ENCODE peak calls at places on chromosomes 7 and 10, in eight cellular contexts. R, Q, B, F, O, T, G and Y are unnamed samples.

GRCh38 chr10:31186225-31187010 is 132.6 kb upstream of the ZEB1 start:
- DNase-seq in F (no peak), B (no peak), O (no peak), R (no peak), Q (no peak), G (no peak), T (no peak), Y (no peak)

GRCh38 chr7:118872568-118872967 is 648.1 kb downstream of the ANKRD7 start:
- DNase-seq in R (no peak), T (no peak), G (peak; percentile 2), Q (no peak), F (no peak), O (no peak), B (no peak), Y (no peak)

GRCh38 chr7:102431617-102432298 is 1.6 kb upstream of the ORAI2 start:
- DNase-seq in R (no peak), Q (peak; percentile 66), B (no peak), T (peak; percentile 24), O (no peak), G (peak; percentile 50), F (peak; percentile 86), Y (peak; percentile 65)

GRCh38 chr10:127123626-127124025 is 72.8 kb downstream of the INSYN2A start:
- DNase-seq in T (no peak), O (no peak), R (no peak), F (no peak), Q (no peak), G (no peak), B (no peak), Y (no peak)

GRCh38 chr10:132392811-132393694 is 3.9 kb upstream of the PWWP2B start:
- DNase-seq in B (peak; percentile 56), O (no peak), F (peak; percentile 69), G (no peak), Q (peak; percentile 5), R (peak; percentile 47), T (no peak), Y (peak; percentile 44)

GRCh38 chr7:157493017-157493416 is 156.2 kb downstream of the DNAJB6 start:
- DNase-seq in O (peak; percentile 13), F (no peak), T (no peak), Q (no peak), R (no peak), G (no peak), B (peak; percentile 40), Y (peak; percentile 22)

GRCh38 chr10:114491419-114491818 is 87.1 kb upstream of the AFAP1L2 start:
- DNase-seq in O (no peak), R (no peak), Q (no peak), T (no peak), F (no peak), G (no peak), B (peak; percentile 81), Y (no peak)

GRCh38 chr7:155277385-155277994 is 20.2 kb upstream of the INSIG1 start:
- DNase-seq in O (no peak), G (no peak), F (no peak), Q (no peak), R (no peak), T (no peak), B (no peak), Y (no peak)

GRCh38 chr7:157660971-157661610 is 324.3 kb downstream of the DNAJB6 start:
- DNase-seq in F (peak; percentile 74), G (no peak), B (peak; percentile 52), Q (no peak), T (no peak), O (no peak), R (no peak), Y (peak; percentile 34)

GRCh38 chr7:47453093-47454056 is 128.5 kb downstream of the TNS3 start:
- DNase-seq in T (peak; percentile 87), O (peak; percentile 83), F (no peak), R (peak; percentile 98), Q (peak; percentile 65), G (no peak), B (peak; percentile 89), Y (peak; percentile 77)

GRCh38 chr7:13414661-13415105 is 574.8 kb downstream of the ETV1 start:
- DNase-seq in F (no peak), B (no peak), R (no peak), Q (no peak), O (no peak), T (peak; percentile 8), G (no peak), Y (no peak)

GRCh38 chr7:38000272-38000671 is 79.8 kb downstream of the EPDR1 start:
- DNase-seq in G (no peak), B (no peak), O (no peak), Q (no peak), F (no peak), R (no peak), T (no peak), Y (no peak)

GRCh38 chr10:106424981-106425380 is 739.5 kb downstream of the SORCS1 start:
- DNase-seq in G (peak; percentile 6), B (no peak), F (no peak), R (peak; percentile 72), Q (no peak), T (no peak), O (no peak), Y (no peak)

GRCh38 chr7:28570970-28571288 is 158.6 kb downstream of the CREB5 start:
- DNase-seq in O (no peak), T (no peak), B (no peak), G (no peak), F (no peak), R (peak; percentile 56), Q (no peak), Y (no peak)

GRCh38 chr10:48655426-48656240 is 29.0 kb upstream of the WDFY4 start:
- DNase-seq in F (peak; percentile 90), O (peak; percentile 77), B (peak; percentile 80), Q (peak; percentile 69), G (peak; percentile 62), T (peak; percentile 91), R (peak; percentile 42), Y (peak; percentile 85)

GRCh38 chr7:127692200-127692599 is 40.2 kb downstream of the SND1 start:
- DNase-seq in O (no peak), Q (no peak), G (no peak), B (no peak), F (no peak), R (no peak), T (no peak), Y (no peak)

GRCh38 chr7:22140597-22140996 is 194.9 kb upstream of the CDCA7L start:
- DNase-seq in Q (no peak), G (no peak), T (no peak), F (no peak), B (no peak), O (no peak), R (no peak), Y (no peak)

GRCh38 chr7:22141355-22141754 is 195.7 kb upstream of the CDCA7L start:
- DNase-seq in F (no peak), O (no peak), G (no peak), Q (no peak), B (no peak), T (no peak), R (no peak), Y (no peak)

GRCh38 chr7:22138886-22139285 is 193.2 kb upstream of the CDCA7L start:
- DNase-seq in G (no peak), T (no peak), F (no peak), R (no peak), B (no peak), O (no peak), Q (no peak), Y (no peak)

GRCh38 chr7:22143496-22143895 is 197.8 kb upstream of the CDCA7L start:
- DNase-seq in B (no peak), F (no peak), O (no peak), T (no peak), Q (no peak), R (no peak), G (no peak), Y (no peak)

DNA sequence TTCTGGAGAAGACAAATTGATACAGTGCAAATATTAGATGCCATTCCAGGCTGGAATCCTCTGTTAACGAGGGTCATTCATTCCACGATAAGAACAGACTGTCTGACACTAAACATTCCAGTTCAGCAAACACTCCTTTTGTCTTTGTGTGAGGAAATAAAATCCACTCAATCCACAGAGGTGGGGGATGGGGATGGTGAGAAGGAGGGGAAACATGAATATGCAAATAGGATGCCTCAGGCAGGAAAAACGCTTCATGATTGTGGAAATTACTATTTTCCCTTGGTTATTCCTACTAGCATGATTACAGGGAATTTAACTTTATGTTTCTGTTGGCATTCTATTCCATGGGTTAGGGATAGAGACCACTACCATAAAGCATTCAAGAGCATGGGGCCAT is 196.9 kb upstream of the CDCA7L start:
- DNase-seq in Q (no peak), R (no peak), T (no peak), O (no peak), G (no peak), B (no peak), F (no peak), Y (no peak)
- H3K4me1 ChIP-seq in Q (no peaks in the 10 kb centered on the region), R (no peaks in the 10 kb centered on the region), T (no peaks in the 10 kb centered on the region), O (peaks cover 10% of the 10 kb centered on the region), G (no peaks in the 10 kb centered on the region), B (no peaks in the 10 kb centered on the region), F (peaks cover 9% of the 10 kb centered on the region), Y (no peaks in the 10 kb centered on the region)

DNA sequence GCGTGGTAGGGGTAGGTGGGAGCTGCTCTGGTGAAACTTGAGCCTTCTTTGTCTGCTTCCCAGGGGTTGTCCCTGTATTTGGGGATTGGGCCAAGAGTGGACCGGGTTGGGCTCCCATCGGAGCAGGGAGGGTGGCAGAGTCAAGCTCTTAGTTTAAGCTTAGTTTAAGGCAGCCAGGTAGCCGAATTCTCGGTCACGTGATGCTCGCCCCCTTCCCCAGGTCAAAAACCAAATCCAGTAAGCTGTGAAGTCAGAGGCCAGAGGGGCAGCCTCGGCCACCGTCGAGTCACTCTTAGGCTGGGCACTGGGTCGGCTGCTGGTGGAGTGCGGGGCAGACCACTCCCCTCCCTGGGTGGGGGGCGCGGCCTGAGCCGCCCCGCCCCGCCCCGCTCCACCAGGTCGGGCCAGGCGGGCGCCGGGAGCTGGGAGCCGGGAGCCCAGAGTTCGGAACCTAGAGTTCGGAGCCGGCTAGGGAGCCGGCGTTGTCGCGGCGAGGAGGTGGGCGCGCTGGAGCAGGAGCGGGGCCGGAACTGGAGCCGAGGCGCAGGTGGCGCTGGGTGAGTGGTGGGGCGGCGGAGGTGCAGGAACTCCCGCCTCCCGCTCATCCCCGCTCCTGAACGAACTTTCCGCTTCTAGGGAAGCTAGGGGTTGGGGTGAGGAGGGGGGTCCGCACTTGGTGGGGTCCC is 2.8 kb upstream of the LZTS2 start:
- DNase-seq in R (no peak), T (peak; percentile 50), G (peak; percentile 40), F (peak; percentile 91), Q (peak; percentile 55), B (peak; percentile 75), O (peak; percentile 49), Y (peak; percentile 71)
- TF ChIP-seq POLR2A in R (no peak), T (no peak), G (no peak), F (no peak), Q (no peak), B (no peak), O (no peak), Y (no peak)

GRCh38 chr10:129244298-129244697 is 222.7 kb upstream of the MGMT start:
- DNase-seq in T (no peak), F (no peak), R (no peak), G (no peak), O (no peak), B (no peak), Q (no peak), Y (no peak)
- H3K27ac ChIP-seq in T (no peak overlapping the region), F (no peak overlapping the region), R (no peak overlapping the region), G (no peak overlapping the region), O (no peak overlapping the region), B (no peak overlapping the region), Q (no peak overlapping the region), Y (no peak overlapping the region)

DNA sequence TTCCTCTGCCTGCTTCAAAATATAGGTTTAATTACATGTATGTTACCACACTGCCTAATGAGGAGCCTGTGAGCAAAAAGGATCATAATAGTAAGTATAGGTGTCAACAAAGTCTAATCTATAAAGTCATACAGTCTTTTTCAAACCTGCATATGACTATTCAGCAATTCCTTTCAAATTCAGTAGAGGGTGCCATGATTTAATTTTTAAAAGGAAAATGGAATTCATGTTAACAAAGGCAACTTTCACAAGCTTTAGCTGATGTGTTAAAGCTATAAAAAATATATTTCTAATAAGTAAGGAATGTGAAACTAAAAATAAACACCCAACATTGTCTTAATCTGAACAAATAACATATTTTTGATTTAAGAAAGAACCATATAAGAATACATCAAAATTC is 52.1 kb downstream of the MPP7 start:
- DNase-seq in Q (no peak), B (no peak), G (peak; percentile 12), R (peak; percentile 51), O (no peak), F (no peak), T (no peak), Y (no peak)
- H3K4me1 ChIP-seq in Q (no peaks in the 10 kb centered on the region), B (peaks cover 33% of the 10 kb centered on the region), G (no peaks in the 10 kb centered on the region), R (peaks cover 5% of the 10 kb centered on the region), O (peaks cover 25% of the 10 kb centered on the region), F (peaks cover 27% of the 10 kb centered on the region), T (peaks cover 15% of the 10 kb centered on the region), Y (no peaks in the 10 kb centered on the region)